ENCODE peak calls at places on chromosome 15, in four cellular contexts. C, L, A and M are unnamed samples.

GRCh38 chr15:56491110-56491722 is 26.3 kb upstream of the MNS1 start:
- DNase-seq in C (no peak), L (peak), A (peak), M (peak)

GRCh38 chr15:75799190-75799589 is 44.1 kb upstream of the UBE2Q2 start:
- DNase-seq in C (no peak), L (no peak), A (no peak), M (no peak)

GRCh38 chr15:88913017-88913849 is at the start of gene MFGE8:
- DNase-seq in C (peak), L (peak), A (no peak), M (peak)

GRCh38 chr15:72585659-72586058 is 68.8 kb upstream of the GOLGA6B start:
- DNase-seq in C (no peak), L (no peak), A (no peak), M (no peak)

GRCh38 chr15:57505056-57505713 is 86.5 kb upstream of the MYZAP start:
- DNase-seq in C (no peak), L (no peak), A (no peak), M (no peak)

GRCh38 chr15:97902140-97902780 is 58.2 kb upstream of the ARRDC4 start:
- DNase-seq in C (no peak), L (peak), A (no peak), M (no peak)

GRCh38 chr15:47431501-47431900 is 285.8 kb upstream of the SEMA6D start:
- DNase-seq in C (no peak), L (no peak), A (no peak), M (no peak)

GRCh38 chr15:31352911-31353811 is 26.5 kb downstream of the KLF13 start:
- DNase-seq in C (no peak), L (peak), A (no peak), M (no peak)

GRCh38 chr15:86384191-86384590 is 304.5 kb downstream of the AGBL1 start:
- DNase-seq in C (no peak), L (no peak), A (no peak), M (no peak)